ENCODE peak calls at places on chromosomes 1 and 21, in four cellular contexts. S is upper lobe of left lung, L is breast epithelium, J is transverse colon. T is an unnamed sample.

GRCh38 chr1:198373376-198373775 is 167.1 kb downstream of the ATP6V1G3 start:
- DNase-seq in S (no peak), L (no peak), J (no peak), T (no peak)

GRCh38 chr1:196114193-196114592 is 494.0 kb downstream of the KCNT2 start:
- DNase-seq in S (no peak), L (no peak), J (no peak), T (no peak)

GRCh38 chr1:201050515-201051277 is 27.2 kb upstream of the KIF21B start:
- DNase-seq in S (no peak), L (no peak), J (no peak), T (no peak)

GRCh38 chr21:45726438-45726837 is 82.9 kb downstream of the PCBP3 start:
- DNase-seq in S (no peak), L (no peak), J (no peak), T (no peak)

GRCh38 chr1:99176753-99177152 is 87.5 kb upstream of the PLPPR4 start:
- DNase-seq in S (no peak), L (no peak), J (no peak), T (no peak)

GRCh38 chr1:203320546-203321272 is 15.4 kb downstream of the BTG2 start:
- DNase-seq in S (peak), L (peak), J (peak), T (peak)

GRCh38 chr1:211752317-211752716 is 76.9 kb upstream of the NEK2 start:
- DNase-seq in S (no peak), L (no peak), J (no peak), T (no peak)

GRCh38 chr1:46342084-46342656 is 1.6 kb downstream of the NSUN4 start:
- DNase-seq in S (no peak), L (no peak), J (no peak), T (peak)

GRCh38 chr1:39204441-39205081 is at the start of gene MACF1:
- DNase-seq in S (peak), L (peak), J (peak), T (no peak)

GRCh38 chr1:156813750-156814570 is 2.7 kb downstream of the SH2D2A start:
- DNase-seq in S (peak), L (peak), J (peak), T (peak)

GRCh38 chr1:116324411-116324810 is 48.6 kb upstream of the ATP1A1 start:
- DNase-seq in S (no peak), L (no peak), J (no peak), T (no peak)

GRCh38 chr21:44880762-44881585 is 7.5 kb upstream of the PTTG1IP start:
- DNase-seq in S (no peak), L (no peak), J (no peak), T (no peak)

GRCh38 chr1:185733818-185734709 is at the start of gene HMCN1:
- DNase-seq in S (peak), L (peak), J (peak), T (no peak)

GRCh38 chr1:1004780-1005697 is 5.1 kb upstream of the HES4 start:
- DNase-seq in S (peak), L (no peak), J (peak), T (no peak)

GRCh38 chr1:22745675-22746585 is 35.3 kb downstream of the EPHB2 start:
- DNase-seq in S (peak), L (no peak), J (peak), T (no peak)

GRCh38 chr1:156148236-156148635 is 5.1 kb upstream of the SEMA4A start:
- DNase-seq in S (peak), L (no peak), J (no peak), T (no peak)

GRCh38 chr1:82510431-82510830 is 709.7 kb downstream of the ADGRL2 start:
- DNase-seq in S (no peak), L (no peak), J (no peak), T (no peak)

GRCh38 chr1:231385118-231385748 is 36.9 kb downstream of the EGLN1 start:
- DNase-seq in S (no peak), L (no peak), J (no peak), T (no peak)

GRCh38 chr1:47515390-47515789 is 77.5 kb downstream of the FOXD2 start:
- DNase-seq in S (no peak), L (no peak), J (no peak), T (no peak)

GRCh38 chr1:153699116-153699515 is 20.6 kb downstream of the NPR1 start:
- DNase-seq in S (no peak), L (no peak), J (no peak), T (no peak)

GRCh38 chr21:17607684-17608083 is 5.0 kb downstream of the BTG3 start:
- DNase-seq in S (no peak), L (no peak), J (no peak), T (no peak)
- TF ChIP-seq POLR2AphosphoS5 in S (no peak), L (no peak), J (peak), T (no peak)

DNA sequence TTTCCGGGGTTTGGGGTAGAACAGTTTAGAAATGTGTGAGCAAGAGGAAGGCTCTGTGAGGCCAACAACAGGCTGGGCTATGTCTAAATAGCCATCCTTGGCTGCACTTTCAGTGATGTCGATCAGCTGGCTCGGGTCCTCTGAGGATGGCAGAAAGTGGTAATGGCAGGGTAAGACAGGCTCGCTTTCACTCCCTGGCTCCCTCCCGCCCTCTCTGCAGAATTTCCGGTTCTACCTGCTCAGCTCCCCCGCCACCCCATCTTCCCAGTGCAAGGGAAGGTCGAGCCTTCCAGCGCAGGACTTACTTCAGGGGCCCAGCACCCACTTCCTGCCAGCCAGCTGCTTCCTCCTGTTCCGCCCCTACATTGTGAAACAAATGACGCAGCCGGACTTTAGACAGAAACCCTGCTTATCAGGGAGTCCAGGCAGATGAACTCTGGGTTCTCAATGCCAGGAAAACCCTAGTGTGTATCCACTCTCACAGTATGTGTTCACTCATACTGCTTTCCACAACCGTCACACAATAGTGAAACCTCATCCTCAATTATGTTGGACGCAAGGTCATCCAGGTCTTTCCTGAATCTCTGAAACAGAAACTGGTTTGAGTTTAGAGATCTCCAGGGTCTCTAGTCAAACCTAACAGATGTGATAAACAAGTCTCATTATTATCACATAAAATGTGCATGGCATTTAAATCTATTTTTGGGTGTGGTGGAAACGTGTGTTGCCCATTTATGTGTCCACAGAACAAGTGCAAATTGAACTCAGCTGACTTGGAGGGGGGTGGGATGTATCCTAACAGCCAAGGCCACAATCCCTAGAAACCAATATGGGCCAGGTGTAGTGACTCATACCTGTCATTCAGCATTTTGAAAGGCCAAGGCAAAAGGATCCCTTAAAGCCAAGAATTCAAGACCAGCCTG is 7.1 kb downstream of the F11R start:
- DNase-seq in S (peak), L (peak), J (peak), T (peak)
- TF ChIP-seq POLR2A in S (no peak), L (no peak), J (peak), T (peak)

GRCh38 chr21:36698160-36699025 is 522 bp upstream of the SIM2 start:
- DNase-seq in S (no peak), L (no peak), J (no peak), T (peak)

GRCh38 chr21:36697473-36698159 is 1.3 kb upstream of the SIM2 start:
- DNase-seq in S (no peak), L (no peak), J (no peak), T (peak)

GRCh38 chr21:36699546-36700294 is 805 bp downstream of the SIM2 start:
- DNase-seq in S (no peak), L (no peak), J (no peak), T (peak)

GRCh38 chr21:36700295-36700960 is 1.5 kb downstream of the SIM2 start:
- DNase-seq in S (no peak), L (no peak), J (no peak), T (no peak)

DNA sequence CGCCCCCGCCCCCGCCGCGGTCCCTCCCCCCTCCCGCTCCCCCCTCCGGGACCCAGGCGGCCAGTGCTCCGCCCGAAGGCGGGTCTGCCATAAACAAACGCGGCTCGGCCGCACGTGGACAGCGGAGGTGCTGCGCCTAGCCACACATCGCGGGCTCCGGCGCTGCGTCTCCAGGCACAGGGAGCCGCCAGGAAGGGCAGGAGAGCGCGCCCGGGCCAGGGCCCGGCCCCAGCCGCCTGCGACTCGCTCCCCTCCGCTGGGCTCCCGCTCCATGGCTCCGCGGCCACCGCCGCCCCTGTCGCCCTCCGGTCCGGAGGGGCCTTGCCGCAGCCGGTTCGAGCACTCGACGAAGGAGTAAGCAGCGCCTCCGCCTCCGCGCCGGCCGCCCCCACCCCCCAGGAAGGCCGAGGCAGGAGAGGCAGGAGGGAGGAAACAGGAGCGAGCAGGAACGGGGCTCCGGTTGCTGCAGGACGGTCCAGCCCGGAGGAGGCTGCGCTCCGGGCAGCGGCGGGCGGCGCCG is at the start of gene SIM2:
- DNase-seq in S (no peak), L (no peak), J (no peak), T (peak)
- TF ChIP-seq POLR2AphosphoS5 in S (no peak), L (no peak), J (no peak), T (no peak)

DNA sequence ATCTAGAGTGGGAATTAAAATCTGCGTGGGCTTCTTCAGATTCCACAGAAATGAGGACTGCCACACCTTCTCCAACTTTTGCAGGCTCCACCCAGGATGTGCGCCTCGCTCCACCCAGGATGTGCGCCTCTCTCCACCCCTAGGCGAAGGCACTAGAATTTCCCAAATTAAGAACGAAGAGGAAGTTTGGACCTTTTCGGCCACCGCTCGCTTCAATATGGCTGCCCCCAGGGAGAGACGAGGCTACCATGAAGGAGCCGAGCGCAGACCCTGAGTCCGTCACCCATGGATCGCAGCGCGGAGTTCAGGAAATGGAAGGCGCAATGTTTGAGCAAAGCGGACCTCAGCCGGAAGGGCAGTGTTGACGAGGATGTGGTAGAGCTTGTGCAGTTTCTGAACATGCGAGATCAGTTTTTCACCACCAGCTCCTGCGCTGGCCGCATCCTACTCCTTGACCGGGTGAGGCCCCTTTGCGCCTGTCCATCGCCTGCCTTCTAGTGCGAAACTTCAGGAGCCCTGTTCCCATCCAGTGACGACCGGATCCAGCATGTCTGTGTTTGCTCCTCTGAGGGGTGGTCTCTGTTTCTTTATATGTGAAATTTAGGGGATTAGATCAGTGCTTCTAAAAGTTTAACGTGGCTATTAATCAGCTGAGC is at the start of the genes CRYZ and TYW3:
- DNase-seq in S (peak), L (peak), J (peak), T (peak)
- TF ChIP-seq POLR2A in S (peak), L (peak), J (peak), T (peak)

GRCh38 chr1:54266195-54266594 is 66.2 kb downstream of the MRPL37 start:
- DNase-seq in S (no peak), L (no peak), J (no peak), T (no peak)
- TF ChIP-seq POLR2AphosphoS5 in S (no peak), L (no peak), J (no peak), T (no peak)

GRCh38 chr1:154870117-154870571 is at the start of gene KCNN3:
- DNase-seq in S (peak), L (peak), J (peak), T (peak)
- TF ChIP-seq POLR2A in S (no peak), L (no peak), J (no peak), T (peak)

GRCh38 chr21:14876464-14876863 is 188.3 kb downstream of the NRIP1 start:
- DNase-seq in S (no peak), L (no peak), J (peak), T (no peak)

GRCh38 chr21:14875704-14876364 is 189.0 kb downstream of the NRIP1 start:
- DNase-seq in S (no peak), L (no peak), J (no peak), T (no peak)

GRCh38 chr21:14877581-14878228 is 187.1 kb downstream of the NRIP1 start:
- DNase-seq in S (no peak), L (no peak), J (no peak), T (no peak)

GRCh38 chr21:14874379-14874778 is 190.4 kb downstream of the NRIP1 start:
- DNase-seq in S (no peak), L (no peak), J (no peak), T (no peak)

DNA sequence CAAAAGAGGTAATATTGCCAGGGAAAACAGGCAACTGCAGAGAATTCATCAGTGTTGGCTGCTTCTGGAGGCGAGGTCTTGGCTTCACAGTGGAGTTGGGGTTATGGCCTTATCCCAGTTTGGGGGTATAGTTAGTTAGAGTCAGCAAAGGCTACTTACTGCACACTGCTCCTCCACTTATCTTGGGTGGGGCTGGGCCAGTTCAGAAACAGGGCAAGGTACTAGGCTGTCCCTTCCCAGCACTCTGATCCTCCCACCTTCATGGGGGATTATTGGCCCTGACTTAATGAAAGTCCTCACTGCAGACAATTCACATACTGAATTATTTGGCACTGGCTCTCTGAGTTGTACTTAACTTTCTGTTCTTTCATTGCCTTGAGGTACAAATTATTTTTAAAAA is 189.6 kb downstream of the NRIP1 start:
- DNase-seq in S (no peak), L (no peak), J (no peak), T (no peak)
- TF ChIP-seq POLR2AphosphoS5 in S (no peak), L (no peak), J (no peak), T (no peak)

GRCh38 chr1:244815600-244816099 is 19.8 kb upstream of the COX20 start:
- DNase-seq in S (peak), L (no peak), J (no peak), T (no peak)
- TF ChIP-seq POLR2A in S (no peak), L (no peak), J (no peak), T (no peak)

GRCh38 chr1:184215274-184215925 is 163.9 kb downstream of the TSEN15 start:
- DNase-seq in S (peak), L (no peak), J (no peak), T (no peak)

GRCh38 chr1:184214128-184214527 is 162.6 kb downstream of the TSEN15 start:
- DNase-seq in S (peak), L (no peak), J (no peak), T (no peak)

GRCh38 chr1:184210822-184211221 is 159.3 kb downstream of the TSEN15 start:
- DNase-seq in S (no peak), L (no peak), J (no peak), T (no peak)

GRCh38 chr1:184210048-184210447 is 158.5 kb downstream of the TSEN15 start:
- DNase-seq in S (peak), L (no peak), J (no peak), T (no peak)

GRCh38 chr1:184212649-184213314 is 161.3 kb downstream of the TSEN15 start:
- DNase-seq in S (peak), L (peak), J (no peak), T (no peak)
- TF ChIP-seq POLR2AphosphoS5 in S (no peak), L (no peak), J (no peak), T (no peak)

T was measured in GM12892.